ENCODE peak calls at places on chromosomes 6 and 20, in six cellular contexts. One of them, this sample, is unnamed.
A peak's percentile ranks its signal among the peaks of the same experiment; 100 is the strongest.

GRCh38 chr6:131765081-131765852 is 42.6 kb upstream of the ENPP1 start:
- DNase-seq in pancreas: no peak
- DNase-seq in A549: no peak
- DNase-seq in PC-9: no peak
- DNase-seq in ascending aorta: no peak
- DNase-seq in foreskin fibroblast: peak; percentile 96
- DNase-seq in this sample: peak; percentile 82

GRCh38 chr6:1014431-1014807 is 297.5 kb upstream of the FOXQ1 start:
- DNase-seq in pancreas: no peak
- DNase-seq in A549: no peak
- DNase-seq in PC-9: no peak
- DNase-seq in ascending aorta: no peak
- DNase-seq in foreskin fibroblast: no peak
- DNase-seq in this sample: no peak

GRCh38 chr6:25017932-25018581 is 82.3 kb upstream of the RIPOR2 start:
- DNase-seq in pancreas: peak; percentile 36
- DNase-seq in A549: no peak
- DNase-seq in PC-9: peak; percentile 83
- DNase-seq in ascending aorta: no peak
- DNase-seq in foreskin fibroblast: peak; percentile 43
- DNase-seq in this sample: no peak

GRCh38 chr6:43058511-43058910 is 723 bp downstream of the MRPL2 start:
- DNase-seq in pancreas: no peak
- DNase-seq in A549: no peak
- DNase-seq in PC-9: no peak
- DNase-seq in ascending aorta: no peak
- DNase-seq in foreskin fibroblast: no peak
- DNase-seq in this sample: no peak

GRCh38 chr6:137647762-137648412 is 153.7 kb upstream of the OLIG3 start:
- DNase-seq in pancreas: no peak
- DNase-seq in A549: no peak
- DNase-seq in PC-9: peak; percentile 53
- DNase-seq in ascending aorta: no peak
- DNase-seq in foreskin fibroblast: peak; percentile 9
- DNase-seq in this sample: peak; percentile 23

GRCh38 chr20:4135385-4136077 is 120.2 kb upstream of the RNF24 start:
- DNase-seq in pancreas: peak; percentile 44
- DNase-seq in A549: peak; percentile 98
- DNase-seq in PC-9: peak; percentile 97
- DNase-seq in ascending aorta: no peak
- DNase-seq in foreskin fibroblast: peak; percentile 97
- DNase-seq in this sample: peak; percentile 97

GRCh38 chr6:38973178-38974057 is 75.2 kb upstream of the GLP1R start:
- DNase-seq in pancreas: peak; percentile 24
- DNase-seq in A549: peak; percentile 33
- DNase-seq in PC-9: peak; percentile 67
- DNase-seq in ascending aorta: no peak
- DNase-seq in foreskin fibroblast: peak; percentile 35
- DNase-seq in this sample: peak; percentile 52

GRCh38 chr6:165659945-165660862 is 2.8 kb downstream of the PDE10A start:
- DNase-seq in pancreas: no peak
- DNase-seq in A549: no peak
- DNase-seq in PC-9: no peak
- DNase-seq in ascending aorta: no peak
- DNase-seq in foreskin fibroblast: no peak
- DNase-seq in this sample: no peak

GRCh38 chr20:18001131-18001921 is 32.5 kb downstream of the MGME1 start:
- DNase-seq in pancreas: peak; percentile 25
- DNase-seq in A549: no peak
- DNase-seq in PC-9: peak; percentile 81
- DNase-seq in ascending aorta: peak; percentile 26
- DNase-seq in foreskin fibroblast: peak; percentile 63
- DNase-seq in this sample: peak; percentile 75

GRCh38 chr6:129766959-129767728 is 57.2 kb upstream of the ARHGAP18 start:
- DNase-seq in pancreas: no peak
- DNase-seq in A549: no peak
- DNase-seq in PC-9: peak; percentile 61
- DNase-seq in ascending aorta: no peak
- DNase-seq in foreskin fibroblast: peak; percentile 52
- DNase-seq in this sample: no peak

GRCh38 chr6:158760618-158761250 is 58.4 kb downstream of the EZR start:
- DNase-seq in pancreas: no peak
- DNase-seq in A549: no peak
- DNase-seq in PC-9: peak; percentile 58
- DNase-seq in ascending aorta: no peak
- DNase-seq in foreskin fibroblast: no peak
- DNase-seq in this sample: no peak

GRCh38 chr6:152110878-152111820 is 303.7 kb downstream of the ESR1 start:
- DNase-seq in pancreas: no peak
- DNase-seq in A549: no peak
- DNase-seq in PC-9: peak; percentile 49
- DNase-seq in ascending aorta: no peak
- DNase-seq in foreskin fibroblast: peak; percentile 54
- DNase-seq in this sample: peak; percentile 66

GRCh38 chr6:170524188-170524535 is 28.9 kb downstream of the PSMB1 start:
- DNase-seq in pancreas: no peak
- DNase-seq in A549: no peak
- DNase-seq in PC-9: no peak
- DNase-seq in ascending aorta: no peak
- DNase-seq in foreskin fibroblast: no peak
- DNase-seq in this sample: no peak

GRCh38 chr6:44232676-44233559 is 9.5 kb downstream of the SLC29A1 start:
- DNase-seq in pancreas: no peak
- DNase-seq in A549: no peak
- DNase-seq in PC-9: peak; percentile 1
- DNase-seq in ascending aorta: no peak
- DNase-seq in foreskin fibroblast: no peak
- DNase-seq in this sample: no peak

GRCh38 chr6:41073968-41074691 is 1.4 kb downstream of the NFYA start:
- DNase-seq in pancreas: no peak
- DNase-seq in A549: no peak
- DNase-seq in PC-9: no peak
- DNase-seq in ascending aorta: no peak
- DNase-seq in foreskin fibroblast: peak; percentile 18
- DNase-seq in this sample: no peak

GRCh38 chr6:148407372-148407771 is 64.7 kb downstream of the SASH1 start:
- DNase-seq in pancreas: no peak
- DNase-seq in A549: no peak
- DNase-seq in PC-9: peak; percentile 86
- DNase-seq in ascending aorta: no peak
- DNase-seq in foreskin fibroblast: peak; percentile 90
- DNase-seq in this sample: peak; percentile 91

DNA sequence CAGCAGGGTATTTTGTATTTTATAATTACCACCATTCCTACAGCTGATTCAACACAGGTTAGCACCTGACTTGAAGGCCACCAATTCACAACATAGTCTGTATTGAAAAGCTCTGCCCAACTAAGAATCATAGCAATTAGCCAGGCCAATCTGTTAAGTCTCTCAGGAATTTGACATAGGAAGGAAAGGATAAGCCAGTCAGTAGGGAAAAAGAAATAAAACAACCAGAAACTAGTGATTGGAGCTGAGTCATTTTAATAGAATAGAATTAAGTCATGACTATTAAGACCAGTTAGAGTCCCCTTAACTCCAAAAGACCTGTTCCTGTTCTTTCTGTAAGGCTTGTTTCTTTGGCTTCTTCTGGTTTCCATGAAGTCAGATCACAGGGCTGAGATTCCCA is 8.1 kb downstream of the RANBP9 start:
- DNase-seq in pancreas: no peak
- DNase-seq in A549: no peak
- DNase-seq in PC-9: no peak
- DNase-seq in ascending aorta: no peak
- DNase-seq in foreskin fibroblast: no peak
- DNase-seq in this sample: no peak
- TF ChIP-seq CTCF in pancreas: no peak
- TF ChIP-seq CTCF in A549: no peak
- TF ChIP-seq CTCF in PC-9: no peak
- TF ChIP-seq CTCF in ascending aorta: no peak
- TF ChIP-seq CTCF in foreskin fibroblast: no peak
- TF ChIP-seq CTCF in this sample: no peak

GRCh38 chr20:34709836-34710567 is 5.9 kb downstream of the TP53INP2 start:
- DNase-seq in pancreas: peak; percentile 77
- DNase-seq in A549: peak; percentile 84
- DNase-seq in PC-9: no peak
- DNase-seq in ascending aorta: no peak
- DNase-seq in foreskin fibroblast: peak; percentile 69
- DNase-seq in this sample: no peak

GRCh38 chr20:34709044-34709835 is 5.1 kb downstream of the TP53INP2 start:
- DNase-seq in pancreas: peak; percentile 86
- DNase-seq in A549: peak; percentile 86
- DNase-seq in PC-9: no peak
- DNase-seq in ascending aorta: peak; percentile 18
- DNase-seq in foreskin fibroblast: peak; percentile 91
- DNase-seq in this sample: no peak

GRCh38 chr20:34710861-34711574 is 6.9 kb downstream of the TP53INP2 start:
- DNase-seq in pancreas: no peak
- DNase-seq in A549: no peak
- DNase-seq in PC-9: no peak
- DNase-seq in ascending aorta: no peak
- DNase-seq in foreskin fibroblast: no peak
- DNase-seq in this sample: no peak

GRCh38 chr20:34711813-34712430 is 7.8 kb downstream of the TP53INP2 start:
- DNase-seq in pancreas: no peak
- DNase-seq in A549: no peak
- DNase-seq in PC-9: no peak
- DNase-seq in ascending aorta: no peak
- DNase-seq in foreskin fibroblast: no peak
- DNase-seq in this sample: no peak

DNA sequence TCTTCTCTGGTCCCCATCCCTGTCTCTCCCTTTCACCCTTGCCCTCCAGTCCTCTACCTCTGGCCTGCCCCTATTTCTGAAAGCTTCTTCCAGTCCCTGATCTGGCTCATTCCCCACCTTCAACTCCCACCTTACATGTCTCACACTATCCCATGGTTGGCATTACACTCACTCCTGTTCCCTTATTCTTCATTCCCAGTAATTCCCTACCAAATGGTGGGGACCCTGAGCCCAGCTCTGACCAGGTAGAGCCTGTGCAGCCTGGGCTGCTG is 6.4 kb downstream of the TP53INP2 start:
- DNase-seq in pancreas: no peak
- DNase-seq in A549: no peak
- DNase-seq in PC-9: no peak
- DNase-seq in ascending aorta: no peak
- DNase-seq in foreskin fibroblast: no peak
- DNase-seq in this sample: no peak
- H3K4me3 ChIP-seq in pancreas: peak overlapping the region; percentile 79
- H3K4me3 ChIP-seq in A549: peak overlapping the region; percentile 64
- H3K4me3 ChIP-seq in PC-9: no peak overlapping the region
- H3K4me3 ChIP-seq in ascending aorta: peak overlapping the region; percentile 78
- H3K4me3 ChIP-seq in foreskin fibroblast: peak overlapping the region; percentile 60
- H3K4me3 ChIP-seq in this sample: peak overlapping the region; percentile 41

GRCh38 chr20:2480381-2480780 is 9.8 kb upstream of the SNRPB start:
- DNase-seq in pancreas: no peak
- DNase-seq in A549: no peak
- DNase-seq in PC-9: no peak
- DNase-seq in ascending aorta: no peak
- DNase-seq in foreskin fibroblast: no peak
- DNase-seq in this sample: no peak

GRCh38 chr20:2475850-2476741 is 5.5 kb upstream of the SNRPB start:
- DNase-seq in pancreas: no peak
- DNase-seq in A549: no peak
- DNase-seq in PC-9: no peak
- DNase-seq in ascending aorta: no peak
- DNase-seq in foreskin fibroblast: no peak
- DNase-seq in this sample: no peak

DNA sequence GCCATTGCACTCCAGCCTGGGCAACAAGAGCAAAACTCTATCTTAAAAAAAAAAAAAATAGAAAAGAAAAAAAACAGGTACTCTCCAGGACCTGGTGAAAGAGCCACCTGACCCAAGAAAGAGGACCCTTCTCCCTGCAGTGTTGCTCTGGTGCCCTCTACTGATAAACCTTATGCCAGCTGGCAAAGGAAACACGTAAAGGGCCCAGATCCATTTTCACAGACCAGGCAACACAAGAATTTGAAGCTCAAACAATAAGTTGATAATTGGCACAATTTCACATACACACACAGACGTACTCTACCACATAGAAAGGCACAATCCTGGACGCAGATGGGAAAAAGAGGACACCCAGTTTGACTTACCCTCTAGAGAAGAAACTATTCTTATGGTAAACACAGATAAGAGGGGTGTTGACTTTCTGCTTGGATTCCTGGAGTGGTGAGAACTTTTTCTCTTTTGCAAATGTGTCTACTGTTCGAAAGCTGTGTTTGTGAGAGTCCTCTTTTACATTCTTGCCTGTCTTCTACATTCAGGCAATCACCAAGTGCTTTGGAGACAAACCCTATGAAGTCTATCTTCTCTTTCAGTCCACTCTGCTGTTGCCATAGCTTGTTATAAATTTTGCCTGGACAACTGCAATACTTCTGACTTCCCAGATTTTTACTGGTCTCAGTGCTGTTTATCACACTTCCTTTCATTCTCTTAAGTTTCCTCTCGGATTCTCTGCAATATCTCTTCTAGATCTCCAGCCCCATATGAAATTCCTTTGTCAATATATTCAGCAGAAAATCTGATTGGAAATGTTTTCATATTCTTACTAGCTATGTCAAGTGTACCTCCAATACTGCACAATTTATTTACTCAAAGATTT is 6.4 kb upstream of the SNRPB start:
- DNase-seq in pancreas: no peak
- DNase-seq in A549: no peak
- DNase-seq in PC-9: no peak
- DNase-seq in ascending aorta: no peak
- DNase-seq in foreskin fibroblast: no peak
- DNase-seq in this sample: no peak
- TF ChIP-seq CTCF in pancreas: no peak
- TF ChIP-seq CTCF in A549: peak; percentile 24
- TF ChIP-seq CTCF in PC-9: no peak
- TF ChIP-seq CTCF in ascending aorta: no peak
- TF ChIP-seq CTCF in foreskin fibroblast: no peak
- TF ChIP-seq CTCF in this sample: no peak

DNA sequence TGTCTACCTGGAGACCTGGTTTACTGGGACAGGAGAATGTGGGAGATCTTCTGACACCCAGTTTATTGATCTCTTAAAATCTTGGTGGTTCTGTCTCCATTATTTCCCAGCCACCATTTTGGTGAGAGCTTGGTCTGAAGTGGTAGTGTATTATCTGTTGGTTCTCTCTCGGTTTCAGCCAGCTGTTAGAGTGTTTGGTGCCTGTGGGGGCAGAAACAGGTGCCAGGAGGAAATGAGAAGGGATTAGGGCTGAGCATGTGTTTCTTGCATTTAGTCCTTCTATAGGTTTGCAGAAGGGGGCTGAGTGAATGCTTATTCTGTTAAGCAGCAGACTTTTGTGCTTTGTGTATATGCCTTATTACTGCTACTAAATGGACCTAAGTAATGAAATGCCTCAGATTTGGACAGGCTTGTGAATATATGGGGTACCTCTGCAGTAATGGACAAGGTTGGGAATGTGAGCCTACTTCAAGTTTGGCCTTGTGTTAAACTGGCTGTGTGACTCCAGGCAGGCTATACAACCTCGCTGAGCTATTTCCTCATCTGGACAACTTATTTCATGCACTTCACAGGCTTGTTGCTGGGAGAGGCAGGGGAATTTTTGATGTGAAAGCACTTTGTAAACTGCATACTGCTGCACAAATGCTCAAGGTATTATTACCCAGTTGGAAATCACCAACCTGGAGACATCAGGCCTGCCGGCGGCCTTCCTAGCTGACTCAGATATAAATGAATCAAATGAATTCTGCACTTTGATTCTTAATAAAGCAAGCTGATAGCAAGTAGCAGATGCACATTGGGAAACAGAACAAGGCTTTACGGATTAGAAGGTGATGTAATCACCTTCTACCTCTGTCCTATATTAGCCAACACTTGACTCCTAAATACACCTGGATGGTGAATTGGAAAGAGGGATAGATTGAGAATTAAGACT is 9.9 kb downstream of the JARID2 start:
- DNase-seq in pancreas: no peak
- DNase-seq in A549: no peak
- DNase-seq in PC-9: peak; percentile 60
- DNase-seq in ascending aorta: no peak
- DNase-seq in foreskin fibroblast: no peak
- DNase-seq in this sample: no peak
- H3K4me3 ChIP-seq in pancreas: no peak overlapping the region
- H3K4me3 ChIP-seq in A549: no peak overlapping the region
- H3K4me3 ChIP-seq in PC-9: no peak overlapping the region
- H3K4me3 ChIP-seq in ascending aorta: no peak overlapping the region
- H3K4me3 ChIP-seq in foreskin fibroblast: no peak overlapping the region
- H3K4me3 ChIP-seq in this sample: no peak overlapping the region